ENCODE peak calls at places on chromosomes 7 and 10, in five cellular contexts. N is tibial artery, C is fibroblast of mammary gland, Z is DND-41, F is epithelial cell of esophagus. I is an unnamed sample.

GRCh38 chr10:83982812-83983211 is 156.5 kb upstream of the GHITM start:
- DNase-seq in C (no peak), Z (no peak), F (no peak), N (no peak), I (no peak)

GRCh38 chr10:103845983-103846382 is 9.4 kb downstream of the SH3PXD2A start:
- DNase-seq in Z (no peak), F (no peak), C (no peak), N (no peak), I (no peak)

GRCh38 chr10:20006169-20006870 is 190.1 kb downstream of the PLXDC2 start:
- DNase-seq in N (no peak), F (no peak), C (no peak), Z (no peak), I (peak; percentile 44)

GRCh38 chr10:113802997-113803396 is 50.9 kb downstream of the DCLRE1A start:
- DNase-seq in N (no peak), C (no peak), Z (no peak), F (no peak), I (no peak)

GRCh38 chr10:7485267-7485601 is 74.4 kb upstream of the SFMBT2 start:
- DNase-seq in N (no peak), C (no peak), F (no peak), Z (no peak), I (no peak)

GRCh38 chr7:10106609-10107008 is 867.1 kb upstream of the PHF14 start:
- DNase-seq in C (no peak), N (no peak), Z (no peak), F (no peak), I (no peak)

GRCh38 chr7:128804472-128804871 is 12.7 kb downstream of the CCDC136 start:
- DNase-seq in F (no peak), C (no peak), N (no peak), Z (no peak), I (no peak)

GRCh38 chr7:151013728-151014497 is 10.4 kb downstream of the ATG9B start:
- DNase-seq in Z (no peak), N (no peak), C (peak; percentile 67), F (peak; percentile 32), I (peak; percentile 56)

GRCh38 chr10:111392159-111392558 is 315.3 kb downstream of the ADRA2A start:
- DNase-seq in F (no peak), N (no peak), Z (no peak), C (peak; percentile 8), I (no peak)

GRCh38 chr7:50603288-50603687 is 38.1 kb upstream of the DDC start:
- DNase-seq in N (no peak), F (no peak), C (no peak), Z (no peak), I (no peak)

GRCh38 chr7:19009241-19009935 is 108.0 kb downstream of the TWIST1 start:
- DNase-seq in N (no peak), Z (no peak), C (peak; percentile 52), F (peak; percentile 8), I (peak; percentile 52)

GRCh38 chr7:111528331-111528730 is 34.0 kb downstream of the IMMP2L start:
- DNase-seq in Z (peak; percentile 16), F (no peak), N (no peak), C (no peak), I (no peak)

GRCh38 chr7:901388-902154 is 25.2 kb downstream of the GET4 start:
- DNase-seq in F (peak; percentile 81), Z (peak; percentile 63), C (peak; percentile 88), N (no peak), I (peak; percentile 88)

GRCh38 chr7:151680810-151681209 is 161.1 kb upstream of the RHEB start:
- DNase-seq in N (peak; percentile 90), C (peak; percentile 89), F (peak; percentile 61), Z (no peak), I (peak; percentile 73)

GRCh38 chr10:124448696-124449169 is 1.1 kb downstream of the NKX1-2 start:
- DNase-seq in Z (no peak), F (no peak), C (no peak), N (no peak), I (no peak)
- TF ChIP-seq CTCF in Z (no peak), F (no peak), C (no peak), N (no peak), I (no peak)

DNA sequence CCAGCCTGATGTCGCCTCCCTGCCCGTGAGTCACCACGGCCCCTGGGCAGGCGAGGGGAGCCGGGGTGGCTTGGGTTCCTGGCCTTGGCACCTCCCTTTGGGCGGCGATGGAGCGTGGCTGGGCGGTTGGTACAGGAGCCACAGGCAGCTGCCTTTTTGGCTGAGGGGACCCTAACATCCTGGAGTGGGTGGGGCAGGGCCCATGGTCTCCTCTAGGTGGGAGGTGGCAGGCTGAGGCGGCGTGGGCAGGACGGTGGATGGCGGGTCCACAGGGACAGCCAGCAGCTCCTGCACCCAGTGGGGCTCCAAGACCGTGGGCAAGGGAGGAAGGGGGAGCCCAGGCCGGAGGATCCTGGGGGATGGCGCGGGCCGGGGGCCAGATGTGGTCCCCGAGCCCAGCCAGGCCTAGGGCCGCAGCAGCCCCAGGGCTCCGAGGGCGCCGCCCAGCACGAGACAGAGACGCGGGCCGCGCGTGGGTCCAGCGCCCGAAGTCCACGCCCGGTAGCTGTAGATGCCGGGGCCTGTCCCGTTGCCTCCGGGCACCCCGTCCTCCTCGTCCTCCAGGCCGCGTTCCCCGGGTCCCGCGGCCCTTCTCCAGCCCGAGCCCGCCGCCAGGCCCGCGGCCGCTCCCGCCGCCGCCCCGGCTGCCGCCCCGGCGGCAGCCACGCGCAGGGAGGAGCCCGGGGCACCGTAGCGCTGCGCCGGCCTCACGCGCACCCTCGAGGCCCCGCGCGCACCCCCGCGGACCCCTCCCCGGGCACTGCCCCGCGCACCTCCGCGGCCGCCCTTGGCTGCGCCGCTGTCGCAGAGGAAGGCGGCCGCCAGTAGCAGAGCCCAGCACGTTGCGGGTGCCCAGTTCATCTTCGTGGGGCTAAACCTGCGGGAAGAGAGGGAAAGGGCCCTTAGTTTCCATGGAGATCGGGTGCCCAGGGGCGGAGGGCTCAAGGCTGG is 1.3 kb downstream of the SPRN start:
- DNase-seq in Z (no peak), C (no peak), N (peak; percentile 64), F (no peak), I (no peak)
- H3K4me3 ChIP-seq in Z (no peak overlapping the region), C (no peak overlapping the region), N (no peak overlapping the region), F (no peak overlapping the region), I (no peak overlapping the region)

GRCh38 chr7:88933285-88933684 is 137.7 kb upstream of the TEX47 start:
- DNase-seq in C (no peak), Z (no peak), F (no peak), N (no peak), I (no peak)
- TF ChIP-seq CTCF in C (no peak), Z (no peak), F (no peak), N (no peak), I (no peak)

GRCh38 chr7:29146888-29147609 is 712 bp upstream of the CPVL start:
- DNase-seq in C (peak; percentile 6), F (no peak), Z (no peak), N (no peak), I (no peak)
- H3K4me3 ChIP-seq in C (no peak overlapping the region), F (no peak overlapping the region), Z (peak overlapping the region; percentile 96), N (peak overlapping the region; percentile 36), I (no peak overlapping the region)

DNA sequence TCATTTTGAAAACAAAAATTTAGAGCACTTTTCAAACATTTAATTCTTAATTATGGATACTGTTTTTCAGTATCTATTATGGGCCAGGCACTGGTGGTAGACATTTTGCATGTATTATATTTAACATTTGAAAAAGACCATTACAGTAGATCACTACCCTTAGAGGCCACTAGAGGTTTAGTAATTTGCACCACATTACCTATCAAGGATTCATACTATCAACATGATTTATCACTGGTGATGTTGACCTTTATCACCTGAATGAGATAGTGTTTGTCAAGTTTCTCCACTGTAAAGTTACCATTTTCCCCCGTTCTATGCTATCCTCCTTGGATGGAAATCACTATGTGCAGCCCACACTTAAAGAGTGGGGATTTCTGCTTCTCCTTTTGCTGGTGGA is 4.4 kb upstream of the SNX13 start:
- DNase-seq in F (no peak), N (no peak), Z (no peak), C (no peak), I (no peak)
- TF ChIP-seq CTCF in F (peak; percentile 18), N (no peak), Z (no peak), C (peak; percentile 10), I (peak; percentile 10)

GRCh38 chr7:27165655-27166474 is 528 bp upstream of the HOXA9 start:
- DNase-seq in C (peak; percentile 62), F (no peak), Z (no peak), N (peak; percentile 76), I (no peak)

GRCh38 chr7:27168265-27168947 is 3.1 kb upstream of the HOXA9 start:
- DNase-seq in N (peak; percentile 90), C (peak; percentile 75), Z (no peak), F (no peak), I (no peak)

GRCh38 chr7:27166475-27167169 is 1.3 kb upstream of the HOXA9 start:
- DNase-seq in F (no peak), Z (no peak), C (peak; percentile 34), N (peak; percentile 75), I (no peak)

GRCh38 chr7:27167916-27168264 is 2.6 kb upstream of the HOXA9 start:
- DNase-seq in C (peak; percentile 83), F (no peak), Z (no peak), N (peak; percentile 51), I (no peak)

GRCh38 chr7:27167170-27167505 is 1.8 kb upstream of the HOXA9 start:
- DNase-seq in Z (no peak), F (no peak), C (peak; percentile 71), N (peak; percentile 79), I (no peak)
- H3K4me3 ChIP-seq in Z (no peak overlapping the region), F (no peak overlapping the region), C (peak overlapping the region; percentile 77), N (peak overlapping the region; percentile 91), I (no peak overlapping the region)

GRCh38 chr10:22453320-22453719 is 108.0 kb downstream of the SPAG6 start:
- DNase-seq in F (no peak), C (no peak), N (no peak), Z (no peak), I (no peak)
- TF ChIP-seq CTCF in F (no peak), C (no peak), N (no peak), Z (no peak), I (no peak)

I was measured in fibroblast of pulmonary artery.